ENCODE peak calls at places on chromosomes 12 and 14, in nine cellular contexts. W is right atrium auricular region; B is fibroblast of pulmonary artery; F is GM03348; V is A673; Z is activated T-cell treated with anti-CD3 and anti-CD28 coated beads, Interleukin-2, amount 50 U/mL, for 72 hours; J is NCI-H2107; Y is stromal cell of bone marrow; N is lung. S is an unnamed sample.
A peak's percentile ranks its signal among the peaks of the same experiment; 100 is the strongest.

GRCh38 chr14:21098134-21098891 is at the start of gene ZNF219:
- DNase-seq in W (no peak), B (peak; percentile 45), F (peak; percentile 79), V (peak; percentile 77), Z (peak; percentile 45), J (no peak), Y (peak; percentile 18), N (peak; percentile 66), S (peak; percentile 53)

GRCh38 chr14:78029471-78030372 is 140.5 kb upstream of the NRXN3 start:
- DNase-seq in W (no peak), B (no peak), F (peak; percentile 37), V (peak; percentile 63), Z (no peak), J (peak; percentile 46), Y (no peak), N (no peak), S (no peak)

GRCh38 chr14:55908071-55908470 is 210.1 kb upstream of the PELI2 start:
- DNase-seq in W (no peak), B (no peak), F (no peak), V (no peak), Z (no peak), J (no peak), Y (no peak), N (no peak), S (no peak)

GRCh38 chr12:11152725-11153124 is 18.3 kb upstream of the SMIM10L1 start:
- DNase-seq in W (no peak), B (no peak), F (no peak), V (no peak), Z (no peak), J (no peak), Y (no peak), N (no peak), S (no peak)

GRCh38 chr14:101442451-101442850 is 118.8 kb upstream of the DIO3 start:
- DNase-seq in W (peak; percentile 44), B (no peak), F (no peak), V (no peak), Z (peak; percentile 70), J (no peak), Y (no peak), N (no peak), S (no peak)

GRCh38 chr14:30940886-30941285 is 66.5 kb downstream of the COCH start:
- DNase-seq in W (no peak), B (no peak), F (no peak), V (no peak), Z (no peak), J (no peak), Y (no peak), N (no peak), S (no peak)

GRCh38 chr14:101373690-101374295 is 187.5 kb upstream of the DIO3 start:
- DNase-seq in W (no peak), B (no peak), F (no peak), V (no peak), Z (no peak), J (no peak), Y (no peak), N (no peak), S (no peak)

GRCh38 chr14:71956920-71957563 is 24.8 kb downstream of the RGS6 start:
- DNase-seq in W (no peak), B (no peak), F (no peak), V (no peak), Z (no peak), J (no peak), Y (no peak), N (no peak), S (no peak)

GRCh38 chr14:89440997-89441909 is 24.2 kb upstream of the FOXN3 start:
- DNase-seq in W (no peak), B (no peak), F (no peak), V (no peak), Z (no peak), J (no peak), Y (no peak), N (no peak), S (no peak)

GRCh38 chr14:97458302-97459137 is 661.3 kb downstream of the VRK1 start:
- DNase-seq in W (no peak), B (no peak), F (no peak), V (peak; percentile 95), Z (peak; percentile 86), J (no peak), Y (no peak), N (no peak), S (peak; percentile 38)

GRCh38 chr12:30973171-30973570 is 46.6 kb downstream of the TSPAN11 start:
- DNase-seq in W (no peak), B (no peak), F (no peak), V (no peak), Z (no peak), J (no peak), Y (no peak), N (no peak), S (no peak)

GRCh38 chr14:97411938-97412612 is 614.9 kb downstream of the VRK1 start:
- DNase-seq in W (no peak), B (no peak), F (no peak), V (peak; percentile 95), Z (no peak), J (no peak), Y (no peak), N (no peak), S (no peak)

GRCh38 chr12:73342733-73343132 is 1070.6 kb downstream of the TRHDE start:
- DNase-seq in W (no peak), B (no peak), F (no peak), V (no peak), Z (no peak), J (no peak), Y (no peak), N (no peak), S (no peak)

GRCh38 chr12:109870648-109871047 is 9.7 kb downstream of the GLTP start:
- DNase-seq in W (no peak), B (peak; percentile 32), F (peak; percentile 31), V (no peak), Z (no peak), J (no peak), Y (peak; percentile 55), N (no peak), S (no peak)

GRCh38 chr12:6772331-6772695 is at the start of gene LAG3:
- DNase-seq in W (no peak), B (no peak), F (no peak), V (no peak), Z (peak; percentile 65), J (no peak), Y (no peak), N (no peak), S (no peak)

GRCh38 chr14:88551094-88551870 is 3.5 kb downstream of the PTPN21 start:
- DNase-seq in W (peak; percentile 85), B (peak; percentile 90), F (peak; percentile 89), V (peak; percentile 93), Z (peak; percentile 64), J (peak; percentile 92), Y (peak; percentile 71), N (peak; percentile 81), S (peak; percentile 85)

GRCh38 chr12:15563683-15564082 is 225.5 kb downstream of the EPS8 start:
- DNase-seq in W (no peak), B (peak; percentile 76), F (peak; percentile 48), V (no peak), Z (peak; percentile 47), J (no peak), Y (peak; percentile 82), N (no peak), S (no peak)

GRCh38 chr12:42686514-42687172 is 97.1 kb upstream of the PRICKLE1 start:
- DNase-seq in W (no peak), B (no peak), F (no peak), V (no peak), Z (no peak), J (no peak), Y (peak; percentile 36), N (no peak), S (no peak)

GRCh38 chr12:54980341-54980740 is 4.2 kb downstream of the TESPA1 start:
- DNase-seq in W (no peak), B (no peak), F (no peak), V (no peak), Z (peak; percentile 45), J (no peak), Y (no peak), N (no peak), S (no peak)

GRCh38 chr12:2640709-2641108 is 154.1 kb upstream of the FKBP4 start:
- DNase-seq in W (peak; percentile 81), B (peak; percentile 93), F (peak; percentile 98), V (peak; percentile 19), Z (peak; percentile 56), J (no peak), Y (peak; percentile 96), N (peak; percentile 45), S (peak; percentile 33)

GRCh38 chr12:94458882-94459772 is 540 bp downstream of the CEP83 start:
- DNase-seq in W (no peak), B (peak; percentile 49), F (no peak), V (peak; percentile 41), Z (no peak), J (peak; percentile 1), Y (peak; percentile 16), N (no peak), S (no peak)

GRCh38 chr12:84508325-84508861 is 404.2 kb downstream of the SLC6A15 start:
- DNase-seq in W (no peak), B (peak; percentile 67), F (peak; percentile 72), V (peak; percentile 66), Z (no peak), J (no peak), Y (peak; percentile 82), N (no peak), S (no peak)

GRCh38 chr12:117742721-117743120 is 226.1 kb downstream of the KSR2 start:
- DNase-seq in W (no peak), B (no peak), F (no peak), V (no peak), Z (no peak), J (no peak), Y (no peak), N (no peak), S (no peak)

GRCh38 chr12:82144505-82144904 is 213.7 kb downstream of the CCDC59 start:
- DNase-seq in W (no peak), B (no peak), F (no peak), V (peak; percentile 3), Z (no peak), J (no peak), Y (no peak), N (no peak), S (no peak)

GRCh38 chr14:49479432-49479831 is 106.7 kb downstream of the RPS29 start:
- DNase-seq in W (no peak), B (no peak), F (no peak), V (no peak), Z (no peak), J (no peak), Y (peak; percentile 14), N (peak; percentile 35), S (peak; percentile 77)

GRCh38 chr12:82866227-82866803 is 179.6 kb downstream of the TMTC2 start:
- DNase-seq in W (no peak), B (no peak), F (no peak), V (no peak), Z (no peak), J (no peak), Y (no peak), N (no peak), S (no peak)

GRCh38 chr14:90726656-90727055 is 89.6 kb downstream of the TTC7B start:
- DNase-seq in W (no peak), B (peak; percentile 36), F (peak; percentile 67), V (peak; percentile 82), Z (no peak), J (peak; percentile 88), Y (peak; percentile 61), N (peak; percentile 59), S (peak; percentile 35)

GRCh38 chr12:26940820-26941219 is 2.5 kb downstream of the FGFR1OP2 start:
- DNase-seq in W (no peak), B (peak; percentile 51), F (peak; percentile 23), V (no peak), Z (peak; percentile 51), J (no peak), Y (no peak), N (no peak), S (no peak)

GRCh38 chr14:61511558-61511924 is 183.8 kb upstream of the HIF1A start:
- DNase-seq in W (no peak), B (no peak), F (no peak), V (no peak), Z (peak; percentile 82), J (no peak), Y (no peak), N (no peak), S (no peak)

GRCh38 chr14:92248638-92249037 is 74.3 kb upstream of the SLC24A4 start:
- DNase-seq in W (no peak), B (no peak), F (no peak), V (no peak), Z (no peak), J (no peak), Y (no peak), N (no peak), S (no peak)

GRCh38 chr14:29144598-29144997 is 378.0 kb downstream of the FOXG1 start:
- DNase-seq in W (no peak), B (peak; percentile 94), F (peak; percentile 83), V (no peak), Z (no peak), J (no peak), Y (peak; percentile 97), N (no peak), S (no peak)